ENCODE peak calls at places on chromosomes 2 and 18, in nine cellular contexts. W is breast epithelium, N is esophagus squamous epithelium, E is GM12891, D is spleen, S is heart left ventricle, P is tibial nerve, V is HCT116, L is lower leg skin. H is an unnamed sample.
A peak's percentile ranks its signal among the peaks of the same experiment; 100 is the strongest.

GRCh38 chr18:13070460-13070859 is 79.3 kb downstream of the CEP192 start:
- DNase-seq in L (no peak), D (no peak), V (no peak), P (no peak), S (no peak), E (no peak), N (no peak), W (no peak), H (no peak)

GRCh38 chr18:8948471-8949149 is 153.9 kb upstream of the NDUFV2 start:
- DNase-seq in E (no peak), S (no peak), P (no peak), N (no peak), L (no peak), W (no peak), D (no peak), V (no peak), H (no peak)

GRCh38 chr18:52341617-52342381 is 1.8 kb downstream of the DCC start:
- DNase-seq in N (no peak), V (no peak), E (peak; percentile 5), S (no peak), P (no peak), L (no peak), W (no peak), D (no peak), H (no peak)

GRCh38 chr18:31490387-31490786 is 7.6 kb upstream of the DSG2 start:
- DNase-seq in S (no peak), D (no peak), E (peak; percentile 11), V (no peak), P (no peak), L (no peak), N (no peak), W (no peak), H (no peak)

GRCh38 chr2:133412637-133413164 is 155.6 kb downstream of the NCKAP5 start:
- DNase-seq in E (no peak), W (no peak), P (no peak), L (no peak), D (no peak), N (no peak), V (no peak), S (no peak), H (no peak)

GRCh38 chr2:157672129-157672528 is 43.5 kb upstream of the ACVR1C start:
- DNase-seq in N (no peak), L (no peak), E (no peak), S (no peak), P (no peak), D (no peak), V (no peak), W (no peak), H (no peak)

GRCh38 chr2:10572693-10573092 is 117.1 kb downstream of the NOL10 start:
- DNase-seq in L (no peak), N (no peak), W (no peak), P (no peak), E (no peak), V (no peak), D (no peak), S (no peak), H (no peak)

GRCh38 chr2:160293401-160293911 is 93.4 kb upstream of the ITGB6 start:
- DNase-seq in P (no peak), V (no peak), N (no peak), E (no peak), D (no peak), L (peak; percentile 42), W (no peak), S (no peak), H (no peak)

GRCh38 chr2:23385748-23386421 is 906 bp downstream of the KLHL29 start:
- DNase-seq in E (peak; percentile 35), N (no peak), D (no peak), S (no peak), W (no peak), V (no peak), L (no peak), P (no peak), H (no peak)

GRCh38 chr2:17255071-17255470 is 263.2 kb downstream of the RAD51AP2 start:
- DNase-seq in S (no peak), P (no peak), D (no peak), L (no peak), V (no peak), W (no peak), N (no peak), E (no peak), H (no peak)

GRCh38 chr2:33848486-33848885 is 249.4 kb upstream of the FAM98A start:
- DNase-seq in P (no peak), W (no peak), E (no peak), N (no peak), D (no peak), S (no peak), L (no peak), V (no peak), H (no peak)

GRCh38 chr18:62852851-62853250 is 137.5 kb downstream of the PHLPP1 start:
- DNase-seq in E (no peak), L (no peak), D (no peak), S (no peak), P (no peak), W (no peak), V (no peak), N (no peak), H (no peak)

GRCh38 chr2:70534183-70534836 is 19.3 kb downstream of the TGFA start:
- DNase-seq in L (no peak), N (no peak), S (no peak), V (no peak), P (no peak), E (no peak), D (no peak), W (no peak), H (no peak)

GRCh38 chr18:24271381-24272331 is 126.0 kb downstream of the OSBPL1A start:
- DNase-seq in S (peak; percentile 90), V (peak; percentile 49), E (peak; percentile 44), L (peak; percentile 43), N (no peak), D (peak; percentile 91), P (peak; percentile 50), W (peak; percentile 69), H (peak; percentile 81)

GRCh38 chr2:231036131-231036530 is 1.2 kb upstream of the C2orf72 start:
- DNase-seq in D (no peak), V (no peak), P (no peak), L (no peak), S (no peak), N (no peak), W (no peak), E (no peak), H (no peak)
- TF ChIP-seq POLR2A in D (no peak), V (no peak), P (no peak), L (no peak), S (no peak), N (no peak), W (no peak), E (no peak), H (no peak)

DNA sequence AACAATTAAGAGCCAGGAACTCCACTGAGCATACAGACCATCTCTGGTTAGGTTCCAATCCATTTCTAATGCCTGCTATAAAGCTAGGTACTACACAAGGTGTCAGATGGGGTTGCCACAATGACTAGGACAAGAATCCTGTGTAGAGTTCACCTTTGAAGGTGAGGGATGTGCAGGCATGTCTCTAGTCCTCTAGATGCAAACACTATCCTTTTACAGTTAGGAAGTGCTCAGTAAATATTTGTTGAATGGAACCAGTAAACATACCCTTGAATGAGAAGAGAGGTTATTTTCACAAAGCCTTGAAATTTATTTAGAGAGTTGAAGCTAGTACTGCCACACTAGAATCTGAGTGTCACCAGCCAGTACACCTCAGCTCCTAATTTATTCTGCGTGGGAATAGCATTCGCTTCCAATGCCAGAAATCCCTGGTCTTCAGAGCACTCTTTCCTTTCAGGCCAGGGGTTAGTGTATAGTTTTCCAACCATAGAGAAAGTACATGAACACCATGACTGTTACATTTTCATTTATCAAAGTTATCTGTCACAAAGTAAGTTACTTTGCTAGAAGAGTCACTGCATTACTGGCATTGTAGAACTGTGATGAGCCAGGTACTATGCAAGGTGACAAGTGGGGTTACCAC is 48.3 kb downstream of the STAT1 start:
- DNase-seq in P (no peak), D (no peak), S (no peak), N (no peak), V (no peak), L (no peak), E (no peak), W (no peak), H (no peak)
- TF ChIP-seq POLR2A in P (no peak), D (no peak), S (no peak), N (no peak), V (no peak), L (no peak), E (peak; percentile 83), W (no peak), H (no peak)

DNA sequence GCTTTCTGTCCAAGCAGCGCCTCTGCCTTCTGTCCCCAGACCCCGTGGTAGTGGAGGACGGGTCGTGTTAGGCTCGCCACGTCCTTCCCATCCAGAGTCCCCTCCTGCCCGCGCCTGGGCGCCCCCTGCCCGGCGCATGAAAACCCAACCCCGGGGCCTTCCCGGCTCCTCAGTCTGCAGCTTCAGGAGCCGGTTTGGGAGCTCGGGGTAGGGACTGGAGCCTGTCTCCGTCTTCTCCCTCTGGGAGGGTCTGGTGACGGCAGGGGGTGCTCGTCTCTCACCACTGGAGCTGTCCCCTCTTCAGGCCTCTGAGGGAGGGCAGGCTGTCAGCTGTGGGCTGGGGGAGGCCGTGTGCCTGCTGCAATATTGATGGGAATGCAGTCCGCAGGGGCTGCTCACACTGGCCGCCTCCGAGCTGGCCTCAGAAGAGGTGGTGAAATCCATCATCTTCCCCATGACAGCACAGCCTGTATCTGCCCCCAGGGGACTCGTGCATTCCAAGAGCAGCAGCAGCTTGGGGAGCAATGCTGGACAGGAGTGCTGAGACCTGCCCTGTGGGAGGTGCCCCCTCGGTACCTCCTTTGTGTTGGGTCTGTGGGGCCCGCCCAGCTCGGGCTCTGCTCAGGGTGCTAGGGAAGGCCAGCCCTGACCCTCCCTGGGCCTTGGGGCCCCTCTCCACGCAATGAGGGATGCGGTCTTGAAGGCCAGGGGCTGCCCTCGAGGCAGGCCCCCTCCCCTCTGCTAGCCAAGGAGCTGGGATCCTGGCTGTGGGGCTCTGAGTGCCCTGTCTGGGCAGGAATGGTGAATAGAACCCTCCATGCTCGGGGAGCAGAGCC is 17.8 kb upstream of the KLHL30 start:
- DNase-seq in W (no peak), L (no peak), V (no peak), E (no peak), N (no peak), P (no peak), D (peak; percentile 65), S (peak; percentile 51), H (peak; percentile 10)
- TF ChIP-seq POLR2A in W (no peak), L (no peak), V (no peak), E (no peak), N (no peak), P (no peak), D (no peak), S (no peak), H (no peak)

DNA sequence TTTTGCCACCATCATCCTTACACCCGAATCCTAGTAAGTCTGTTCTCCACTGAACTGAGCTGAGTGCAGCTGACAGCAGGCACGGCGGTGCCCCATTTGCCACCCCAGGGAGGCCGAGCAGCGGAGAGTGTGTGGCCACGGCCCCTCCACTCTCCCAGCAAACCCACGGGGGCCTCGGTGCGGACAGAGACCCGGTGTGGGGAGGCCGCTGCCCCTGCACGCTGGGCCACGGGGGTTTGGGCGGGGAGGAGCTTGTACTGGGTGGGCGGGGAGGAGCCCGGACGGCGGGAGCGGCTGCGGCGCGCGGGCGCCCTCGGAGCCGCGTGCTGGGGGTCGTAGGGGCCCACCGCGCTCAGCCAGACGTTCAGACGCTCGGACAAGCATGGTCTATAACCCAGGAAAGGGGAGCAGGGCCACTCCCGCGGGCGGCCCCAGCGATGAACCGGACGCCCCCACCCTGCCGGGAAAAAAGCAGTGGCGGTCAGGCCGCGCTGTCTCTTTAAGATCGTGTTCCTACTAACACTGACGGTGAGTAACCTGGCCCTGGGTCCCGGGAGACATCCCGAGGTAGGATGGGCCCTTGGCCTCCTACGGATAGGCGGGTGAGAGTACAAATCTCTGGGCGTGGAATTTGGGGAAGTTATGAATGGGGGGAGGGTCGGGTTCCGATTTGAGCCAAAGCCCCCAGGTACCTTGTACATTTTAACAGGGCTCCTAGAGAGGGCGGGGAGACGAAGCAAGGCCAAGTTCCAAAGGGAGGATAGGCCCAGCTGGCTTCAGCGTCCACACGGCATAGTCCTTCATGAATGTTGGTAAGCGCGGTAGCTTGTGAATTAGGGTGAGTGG is at the start of gene ITPRIPL1:
- DNase-seq in W (no peak), D (peak; percentile 85), L (no peak), S (no peak), E (no peak), P (no peak), N (no peak), V (no peak), H (peak; percentile 59)
- TF ChIP-seq POLR2A in W (no peak), D (no peak), L (no peak), S (no peak), E (no peak), P (no peak), N (peak; percentile 34), V (peak; percentile 40), H (no peak)